ENCODE peak calls at places on chromosomes 1 and 21, in four cellular contexts. I is GM23338, G is ovary, T is neuronal stem cell. R is an unnamed sample. For H3K4me1, the result is how much of the 10 kb centered on the place peaks cover.

GRCh38 chr1:89104147-89104546 is 21.8 kb downstream of the GBP2 start:
- DNase-seq in I (no peak), G (no peak), T (no peak), R (no peak)

GRCh38 chr21:32101206-32101763 is 177.6 kb downstream of the MIS18A start:
- DNase-seq in I (no peak), G (no peak), T (no peak), R (no peak)

GRCh38 chr1:172484252-172484651 is 40.4 kb upstream of the PIGC start:
- DNase-seq in I (no peak), G (no peak), T (no peak), R (no peak)

GRCh38 chr1:183180634-183181056 is 5.4 kb upstream of the LAMC2 start:
- DNase-seq in I (peak), G (no peak), T (no peak), R (no peak)

GRCh38 chr1:168084396-168085231 is 52.1 kb downstream of the GPR161 start:
- DNase-seq in I (peak), G (peak), T (peak), R (peak)

GRCh38 chr1:50308883-50309282 is 114.4 kb downstream of the DMRTA2 start:
- DNase-seq in I (peak), G (no peak), T (peak), R (peak)

GRCh38 chr1:16724718-16725438 is 15.4 kb upstream of the RNU1-4 start:
- DNase-seq in I (peak), G (peak), T (no peak), R (no peak)

GRCh38 chr1:193335797-193336428 is 149.5 kb upstream of the B3GALT2 start:
- DNase-seq in I (peak), G (no peak), T (no peak), R (no peak)

GRCh38 chr1:196877964-196878363 is 9.9 kb upstream of the CFHR4 start:
- DNase-seq in I (peak), G (no peak), T (peak), R (no peak)

DNA sequence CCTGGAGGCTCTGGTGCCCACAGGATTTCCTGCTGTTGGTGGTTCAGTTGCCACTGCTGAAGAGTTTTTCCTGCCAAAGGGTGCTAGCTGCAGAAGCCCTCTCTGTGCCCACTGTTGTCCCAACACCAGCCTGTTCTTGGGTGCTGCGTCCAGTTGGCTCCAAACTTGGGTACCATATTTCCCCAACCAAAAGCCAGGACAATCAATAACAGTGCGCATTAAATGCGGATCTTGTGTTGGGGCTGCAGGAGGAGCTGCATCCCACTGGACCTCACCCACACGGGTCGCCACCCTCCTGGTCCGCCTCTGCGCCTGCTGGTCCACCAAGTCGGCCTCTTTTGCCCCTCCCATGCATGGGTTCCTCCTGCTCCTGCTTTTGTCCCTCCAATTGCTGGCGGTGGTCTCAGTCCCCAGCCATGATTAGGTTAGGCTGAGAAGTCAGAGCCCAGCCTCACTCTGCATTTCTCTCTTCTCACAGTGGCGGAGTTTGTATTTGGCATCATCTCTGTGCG is 9.8 kb downstream of the ABCG1 start:
- DNase-seq in I (no peak), G (no peak), T (no peak), R (no peak)
- H3K4me3 ChIP-seq in I (no peak), G (no peak), T (no peak), R (peak)

GRCh38 chr1:19068639-19069276 is 112.3 kb upstream of the IFFO2 start:
- DNase-seq in I (no peak), G (no peak), T (no peak), R (no peak)
- H3K4me1 ChIP-seq in I (under half), G (under half), T (under half), R (under half)

DNA sequence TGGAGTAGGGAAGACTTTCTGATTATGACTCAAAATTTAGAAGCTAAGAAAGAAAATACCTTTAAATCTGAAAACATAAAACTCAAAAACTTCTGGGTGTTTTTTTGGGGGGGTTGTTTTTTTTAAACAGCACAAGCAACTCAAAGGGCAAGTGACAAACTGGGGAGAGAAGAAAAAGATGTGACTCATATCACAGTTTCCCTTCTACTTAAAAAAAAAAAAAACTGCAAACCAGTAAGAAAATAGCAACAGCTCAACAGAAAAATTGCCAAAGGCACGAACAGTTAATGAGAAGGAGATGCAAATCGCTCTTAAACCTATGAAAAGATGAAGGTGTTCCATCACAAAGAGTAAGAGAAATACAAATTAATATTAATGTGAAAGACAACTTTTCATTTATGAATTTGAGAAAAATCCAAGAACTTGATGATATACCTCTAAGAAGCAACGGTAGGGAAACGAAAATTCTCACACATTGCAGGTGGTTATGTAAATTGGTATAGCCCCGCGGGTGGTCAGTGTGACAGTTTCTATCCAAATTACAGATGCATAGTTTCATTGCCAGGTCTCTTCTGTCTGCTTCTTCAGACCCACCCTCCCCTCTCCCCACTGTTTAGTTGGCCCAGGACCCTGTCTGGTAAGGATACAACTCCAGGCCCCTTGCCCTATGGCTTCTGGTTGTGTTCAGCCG is 9.0 kb downstream of the IFNAR2 start:
- DNase-seq in I (no peak), G (no peak), T (no peak), R (no peak)
- H3K27ac ChIP-seq in I (no peak), G (no peak), T (no peak), R (peak)

DNA sequence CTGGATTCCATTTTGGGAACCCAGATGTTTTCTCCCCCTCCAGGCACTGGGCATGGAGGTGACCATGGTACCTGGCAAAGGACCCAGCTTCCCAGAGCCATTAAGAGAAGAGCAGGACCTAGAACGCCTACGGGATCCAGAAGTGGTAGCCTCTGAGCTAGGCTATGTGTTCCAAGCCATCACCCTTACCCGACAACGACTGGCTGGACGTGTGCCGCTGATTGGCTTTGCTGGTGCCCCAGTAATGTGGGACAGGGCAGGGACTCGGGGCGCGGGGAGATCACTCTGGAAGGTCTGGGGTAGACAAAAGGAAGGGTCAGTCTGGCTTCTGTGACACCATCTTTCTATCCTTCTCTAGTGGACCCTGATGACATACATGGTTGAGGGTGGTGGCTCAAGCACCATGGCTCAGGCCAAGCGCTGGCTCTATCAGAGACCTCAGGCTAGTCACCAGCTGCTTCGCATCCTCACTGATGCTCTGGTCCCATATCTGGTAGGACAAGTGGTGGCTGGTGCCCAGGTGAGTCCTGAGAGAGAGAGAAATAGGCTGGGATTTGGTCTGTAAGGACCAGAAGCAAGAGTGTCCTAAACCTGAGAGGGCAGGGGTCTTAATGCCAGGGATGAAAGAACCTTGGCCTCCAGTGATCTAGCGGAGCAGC is 1.6 kb downstream of the UROD start:
- DNase-seq in I (no peak), G (no peak), T (no peak), R (no peak)
- H3K4me3 ChIP-seq in I (no peak), G (no peak), T (no peak), R (no peak)

GRCh38 chr1:157141212-157141855 is 3.1 kb upstream of the ETV3 start:
- DNase-seq in I (no peak), G (no peak), T (no peak), R (no peak)

GRCh38 chr1:157138220-157139124 is at the start of gene ETV3:
- DNase-seq in I (peak), G (peak), T (peak), R (peak)

GRCh38 chr1:157142245-157142644 is 4.0 kb upstream of the ETV3 start:
- DNase-seq in I (no peak), G (no peak), T (no peak), R (no peak)

GRCh38 chr1:157139125-157139524 is 930 bp upstream of the ETV3 start:
- DNase-seq in I (no peak), G (no peak), T (no peak), R (no peak)

DNA sequence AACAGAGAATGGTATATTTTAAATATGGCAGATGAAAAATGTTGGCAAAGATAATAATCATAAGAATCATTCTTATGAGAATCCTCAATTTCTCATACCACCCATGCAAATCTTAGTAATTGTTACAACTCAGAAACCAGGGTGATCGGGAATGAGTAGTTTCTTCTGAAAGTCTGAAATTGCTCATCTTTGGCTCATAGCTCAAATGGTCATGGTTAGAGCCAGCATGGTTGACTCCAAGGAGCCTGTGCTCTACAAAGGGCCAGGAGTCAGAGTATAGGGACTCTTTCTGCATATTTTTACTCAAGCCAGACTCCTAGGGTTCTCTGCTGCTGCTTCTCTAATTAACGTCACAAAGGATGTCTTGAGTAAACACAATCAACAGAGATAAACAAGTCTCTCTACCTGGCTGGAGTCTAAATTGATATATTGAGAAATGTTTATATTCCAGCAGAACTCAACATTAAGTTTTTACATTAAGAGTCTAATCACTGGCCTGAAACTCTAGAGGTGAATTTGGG is 1.9 kb upstream of the ETV3 start:
- DNase-seq in I (peak), G (no peak), T (no peak), R (no peak)
- H3K4me1 ChIP-seq in I (under half), G (under half), T (under half), R (under half)

DNA sequence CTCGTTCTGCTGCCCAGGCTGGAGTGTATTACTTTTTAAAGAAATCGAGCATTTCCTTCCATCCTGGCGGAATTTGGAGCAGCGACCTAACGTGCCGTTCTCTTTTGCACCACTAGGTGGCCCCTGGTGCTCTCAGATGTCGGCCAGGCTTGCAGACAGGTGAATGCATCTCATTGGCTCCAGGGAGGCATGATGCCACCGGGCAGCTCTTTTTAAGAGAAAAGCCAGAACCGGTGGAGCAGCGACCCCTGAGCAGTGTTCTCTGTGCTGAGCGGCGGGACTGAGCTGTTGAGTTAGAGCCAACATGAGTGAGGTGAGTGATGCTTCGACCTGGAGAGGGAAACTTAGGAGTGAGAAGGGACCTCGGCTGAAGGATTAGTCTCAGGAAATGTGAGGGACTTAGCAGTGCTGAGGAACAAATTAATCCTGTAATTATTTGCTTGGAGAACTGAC is at the start of gene PCP4:
- DNase-seq in I (peak), G (peak), T (peak), R (no peak)
- H3K27ac ChIP-seq in I (no peak), G (no peak), T (no peak), R (no peak)

GRCh38 chr1:114496091-114496490 is 14.9 kb downstream of the TRIM33 start:
- DNase-seq in I (no peak), G (no peak), T (no peak), R (no peak)

GRCh38 chr1:114488739-114489138 is 22.3 kb downstream of the TRIM33 start:
- DNase-seq in I (no peak), G (no peak), T (no peak), R (no peak)

GRCh38 chr1:114490235-114490634 is 20.8 kb downstream of the TRIM33 start:
- DNase-seq in I (no peak), G (no peak), T (no peak), R (no peak)

DNA sequence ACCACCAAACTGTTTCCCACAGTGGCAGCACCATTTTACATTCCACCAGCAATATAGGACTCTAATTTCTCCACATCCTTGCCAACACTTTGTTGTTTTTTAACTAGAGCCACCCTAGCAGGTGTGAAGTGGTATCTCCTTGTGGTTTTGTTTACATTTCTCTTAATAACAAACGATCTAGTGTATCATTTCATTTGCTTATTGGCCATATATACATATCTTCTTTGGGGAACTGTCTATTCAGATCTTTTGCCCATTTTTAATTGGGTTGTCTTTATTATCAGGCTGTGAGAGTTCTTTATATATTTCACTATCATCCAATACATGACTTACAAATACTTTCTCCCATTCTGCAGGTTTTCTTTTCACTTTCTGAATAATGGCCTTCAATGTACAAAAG is 18.0 kb downstream of the TRIM33 start:
- DNase-seq in I (no peak), G (no peak), T (no peak), R (no peak)
- H3K4me3 ChIP-seq in I (no peak), G (no peak), T (no peak), R (no peak)

GRCh38 chr1:245603311-245603865 is 448.6 kb downstream of the KIF26B start:
- DNase-seq in I (no peak), G (no peak), T (no peak), R (no peak)

GRCh38 chr1:245600658-245601057 is 445.9 kb downstream of the KIF26B start:
- DNase-seq in I (no peak), G (no peak), T (no peak), R (no peak)

GRCh38 chr1:245598524-245599310 is 443.9 kb downstream of the KIF26B start:
- DNase-seq in I (no peak), G (no peak), T (no peak), R (no peak)

GRCh38 chr1:245604979-245605378 is 450.2 kb downstream of the KIF26B start:
- DNase-seq in I (no peak), G (no peak), T (no peak), R (no peak)

GRCh38 chr1:245599413-245600174 is 444.8 kb downstream of the KIF26B start:
- DNase-seq in I (no peak), G (no peak), T (no peak), R (no peak)
- H3K4me1 ChIP-seq in I (under half), G (under half), T (under half), R (under half)

GRCh38 chr1:3317456-3317855 is 137.0 kb upstream of the ARHGEF16 start:
- DNase-seq in I (no peak), G (no peak), T (no peak), R (no peak)
- H3K27ac ChIP-seq in I (no peak), G (no peak), T (no peak), R (no peak)

DNA sequence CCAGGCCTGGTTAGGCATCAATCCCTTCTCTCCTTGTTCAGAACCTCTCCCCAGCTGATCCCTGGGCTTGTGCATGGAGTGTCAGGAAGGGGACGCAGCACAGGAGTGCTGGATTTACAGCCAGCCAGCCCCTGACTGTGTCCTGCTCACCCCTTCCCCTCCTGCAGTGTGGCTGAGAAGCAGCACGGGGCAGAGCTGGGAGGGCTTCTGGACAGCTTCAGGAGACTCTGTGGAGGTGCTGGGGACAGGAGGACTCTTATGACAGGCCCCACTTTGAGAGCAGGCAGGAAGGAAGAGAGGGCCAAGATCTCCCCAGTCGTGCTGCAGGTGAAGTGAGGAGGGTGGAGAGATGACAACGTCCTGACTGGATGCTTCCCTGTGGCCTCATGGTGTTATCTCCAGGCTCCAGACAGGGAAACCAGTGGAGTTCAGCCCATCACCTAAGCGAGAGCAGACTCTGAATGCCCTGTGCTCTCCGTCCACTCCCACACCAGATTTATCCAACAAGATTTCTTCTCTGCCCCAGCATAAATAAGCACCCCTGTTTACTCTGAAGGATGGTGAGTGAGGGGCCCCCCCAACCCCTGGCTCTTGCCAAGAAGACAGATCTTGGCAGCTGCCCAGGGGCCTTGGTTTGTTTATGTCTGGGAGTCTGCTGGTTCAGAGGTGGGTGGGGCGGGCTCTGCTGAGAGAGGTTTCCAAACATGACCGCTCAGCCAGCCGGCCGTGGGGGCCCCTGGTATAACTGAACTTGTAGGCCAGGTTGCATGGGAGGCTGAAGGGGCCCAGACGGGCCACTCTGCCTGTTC is 21.3 kb downstream of the TMCC2 start:
- DNase-seq in I (no peak), G (peak), T (no peak), R (no peak)
- H3K4me3 ChIP-seq in I (no peak), G (no peak), T (no peak), R (no peak)

R was measured in CD4-positive, CD25-positive, alpha-beta regulatory T cell.